ENCODE peak calls at places on chromosomes 3 and 15, in four cellular contexts. R is heart left ventricle, X is left ventricle myocardium inferior, O is fibroblast of the aortic adventitia. N is an unnamed sample.
A peak's percentile ranks its signal among the peaks of the same experiment; 100 is the strongest.

GRCh38 chr3:161630791-161631190 is 134.2 kb downstream of the OTOL1 start:
- DNase-seq in X (no peak), O (no peak), R (no peak), N (peak; percentile 47)

GRCh38 chr3:174937488-174937887 is 78.4 kb downstream of the NAALADL2 start:
- DNase-seq in X (no peak), R (no peak), O (peak; percentile 56), N (no peak)

GRCh38 chr3:150786791-150787190 is 23.8 kb upstream of the SIAH2 start:
- DNase-seq in R (no peak), X (no peak), O (peak; percentile 70), N (peak; percentile 61)

GRCh38 chr3:98602078-98602678 is 8.8 kb upstream of the CPOX start:
- DNase-seq in O (peak; percentile 85), X (no peak), R (no peak), N (peak; percentile 70)

GRCh38 chr3:86229775-86230094 is 761.2 kb downstream of the VGLL3 start:
- DNase-seq in R (no peak), O (no peak), X (no peak), N (no peak)

GRCh38 chr3:108008931-108009635 is 81.7 kb downstream of the CD47 start:
- DNase-seq in R (no peak), X (no peak), O (peak; percentile 92), N (no peak)

GRCh38 chr15:60363024-60363674 is 34.6 kb downstream of the ANXA2 start:
- DNase-seq in O (no peak), X (no peak), R (no peak), N (no peak)

GRCh38 chr3:12566976-12567375 is 10.1 kb downstream of the MKRN2 start:
- DNase-seq in O (peak; percentile 62), X (no peak), R (no peak), N (no peak)

GRCh38 chr3:13884851-13885703 is 5.2 kb upstream of the WNT7A start:
- DNase-seq in R (no peak), O (no peak), X (no peak), N (peak; percentile 75)

GRCh38 chr3:19866751-19867347 is 67.2 kb downstream of the EFHB start:
- DNase-seq in R (no peak), X (no peak), O (peak; percentile 73), N (peak; percentile 75)

GRCh38 chr3:137641879-137642278 is 122.2 kb upstream of the SOX14 start:
- DNase-seq in O (no peak), R (no peak), X (no peak), N (no peak)

GRCh38 chr3:17643691-17644090 is 98.7 kb downstream of the TBC1D5 start:
- DNase-seq in X (no peak), O (peak; percentile 72), R (no peak), N (no peak)

GRCh38 chr3:171936231-171936841 is 93.2 kb downstream of the TMEM212 start:
- DNase-seq in R (no peak), X (no peak), O (peak; percentile 69), N (peak; percentile 75)

GRCh38 chr3:100857863-100858262 is 135.4 kb downstream of the ABI3BP start:
- DNase-seq in O (no peak), X (no peak), R (no peak), N (no peak)

GRCh38 chr15:79539426-79539825 is 107.3 kb downstream of the MINAR1 start:
- DNase-seq in O (peak; percentile 2), X (no peak), R (no peak), N (peak; percentile 38)

GRCh38 chr15:44029003-44029402 is 166.1 kb downstream of the FRMD5 start:
- DNase-seq in R (no peak), X (no peak), O (peak; percentile 38), N (no peak)

GRCh38 chr15:56149071-56149470 is 94.6 kb downstream of the RFX7 start:
- DNase-seq in R (no peak), X (no peak), O (peak; percentile 26), N (no peak)

GRCh38 chr15:88623061-88623460 is 1.9 kb downstream of the AEN start:
- DNase-seq in R (no peak), O (peak; percentile 66), X (no peak), N (peak; percentile 90)

GRCh38 chr3:140206196-140207040 is 271.4 kb downstream of the CLSTN2 start:
- DNase-seq in X (no peak), O (peak; percentile 27), R (no peak), N (peak; percentile 53)

GRCh38 chr3:183210862-183211341 is 42.2 kb upstream of the B3GNT5 start:
- DNase-seq in O (no peak), X (no peak), R (no peak), N (no peak)

GRCh38 chr15:81293728-81294500 is 30.0 kb downstream of the STARD5 start:
- DNase-seq in X (no peak), O (no peak), R (no peak), N (no peak)

GRCh38 chr3:148902173-148902791 is 37.2 kb downstream of the CPA3 start:
- DNase-seq in X (no peak), R (no peak), O (peak; percentile 60), N (peak; percentile 11)

GRCh38 chr3:198032445-198032936 is 72.5 kb downstream of the LMLN start:
- DNase-seq in O (no peak), X (peak; percentile 35), R (no peak), N (no peak)

GRCh38 chr3:105431171-105431570 is 64.5 kb downstream of the ALCAM start:
- DNase-seq in O (no peak), R (no peak), X (no peak), N (no peak)

GRCh38 chr15:101180620-101181307 is 71.1 kb downstream of the CHSY1 start:
- DNase-seq in O (no peak), R (no peak), X (no peak), N (no peak)

GRCh38 chr3:129003578-129004112 is 2.5 kb downstream of the EFCC1 start:
- DNase-seq in X (no peak), O (no peak), R (peak; percentile 73), N (peak; percentile 60)

GRCh38 chr15:43775411-43775965 is 1.3 kb downstream of the ELL3 start:
- DNase-seq in O (peak; percentile 30), R (no peak), X (no peak), N (peak; percentile 83)

GRCh38 chr3:66998075-66998898 is at the start of gene KBTBD8:
- DNase-seq in O (no peak), R (peak; percentile 99), X (peak; percentile 98), N (peak; percentile 99)

GRCh38 chr3:157427906-157428305 is 8.7 kb upstream of the PTX3 start:
- DNase-seq in X (no peak), O (no peak), R (no peak), N (no peak)

GRCh38 chr15:100021653-100022052 is 288.4 kb upstream of the LYSMD4 start:
- DNase-seq in R (no peak), O (no peak), X (peak; percentile 33), N (no peak)

GRCh38 chr3:43203022-43203421 is 83.3 kb upstream of the SNRK start:
- DNase-seq in R (no peak), X (no peak), O (no peak), N (no peak)

GRCh38 chr3:23698652-23699313 is 107.0 kb upstream of the UBE2E1 start:
- DNase-seq in R (no peak), X (no peak), O (no peak), N (peak; percentile 20)

GRCh38 chr15:78225783-78226541 is 8.4 kb downstream of the ACSBG1 start:
- DNase-seq in R (peak; percentile 14), X (no peak), O (peak; percentile 13), N (peak; percentile 70)

GRCh38 chr15:78229431-78230406 is 4.6 kb downstream of the ACSBG1 start:
- DNase-seq in O (no peak), R (no peak), X (no peak), N (no peak)

GRCh38 chr15:78224024-78224413 is 10.3 kb downstream of the ACSBG1 start:
- DNase-seq in X (no peak), R (no peak), O (no peak), N (no peak)

GRCh38 chr15:78232951-78233350 is 1.4 kb downstream of the ACSBG1 start:
- DNase-seq in X (no peak), O (no peak), R (no peak), N (no peak)

DNA sequence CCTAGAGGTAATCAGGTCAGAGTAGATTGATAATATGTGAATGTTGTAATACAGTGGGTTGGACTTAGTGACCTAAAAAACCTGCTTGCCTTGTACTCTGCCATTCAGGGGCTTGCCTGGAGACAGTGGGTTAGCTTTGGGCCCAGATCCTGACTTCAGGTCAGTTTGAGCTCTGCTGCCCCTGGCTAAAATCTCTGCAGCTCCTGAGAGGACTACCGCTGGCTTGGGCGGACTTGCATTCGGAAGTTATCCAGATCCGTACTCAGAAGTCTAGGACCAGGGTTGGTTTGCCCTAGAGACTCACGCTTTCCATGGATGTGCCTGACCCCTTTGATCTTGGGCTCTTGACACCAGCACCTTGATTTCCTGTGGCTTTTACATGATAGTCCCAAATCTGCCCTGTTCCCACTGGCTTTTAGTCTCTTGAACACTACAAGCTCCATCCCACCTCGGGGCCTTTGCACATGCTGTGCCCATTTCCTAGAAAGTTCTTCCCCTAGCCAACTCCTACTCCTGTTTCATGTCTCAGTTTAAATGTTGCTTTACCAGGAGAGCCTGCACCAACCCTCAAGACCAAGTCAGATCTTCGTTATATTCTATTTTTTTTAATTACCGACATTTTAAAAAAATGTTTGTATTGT is 5.9 kb downstream of the ACSBG1 start:
- DNase-seq in X (no peak), O (no peak), R (no peak), N (no peak)
- TF ChIP-seq CTCF in X (no peak), O (no peak), R (no peak), N (no peak)

DNA sequence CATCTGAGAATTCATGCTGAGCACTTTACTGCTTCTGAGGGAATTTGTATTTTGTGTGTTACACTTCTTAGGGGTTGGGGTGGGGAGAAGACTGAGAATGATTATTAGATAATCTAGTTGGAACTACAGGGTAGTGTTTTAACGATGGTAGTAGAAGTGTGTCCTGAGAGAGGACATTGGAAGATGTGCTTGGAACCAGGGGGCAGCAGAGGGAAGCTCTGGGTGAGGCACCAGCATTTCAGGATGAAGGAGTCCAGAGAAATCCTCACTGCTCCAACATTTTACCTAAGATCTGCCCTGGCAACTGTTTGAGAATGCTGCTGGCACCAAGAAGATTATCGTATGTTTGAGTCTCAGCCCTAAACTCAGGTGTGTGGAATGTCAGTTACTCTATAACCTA is 145.5 kb downstream of the SQOR start:
- DNase-seq in O (no peak), X (no peak), R (no peak), N (no peak)
- TF ChIP-seq CTCF in O (no peak), X (no peak), R (no peak), N (no peak)

DNA sequence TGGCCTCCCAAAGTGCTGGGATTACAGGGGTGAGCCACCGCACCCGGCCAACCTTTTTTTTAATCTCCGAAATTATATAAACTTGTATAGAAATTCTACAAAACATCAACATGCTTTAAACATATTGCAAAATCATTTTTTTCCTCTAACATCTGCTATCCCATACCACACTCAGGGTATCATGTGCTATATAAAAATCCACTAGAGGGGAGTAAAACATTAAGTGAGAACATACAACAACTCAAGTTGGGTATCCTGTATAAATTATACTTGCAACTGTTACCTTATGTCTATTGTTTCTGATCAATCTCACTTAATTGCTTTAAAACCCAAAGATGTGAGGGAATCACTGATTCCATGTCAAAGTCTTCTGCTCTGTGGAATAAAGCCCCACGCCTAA is 71.9 kb upstream of the FBN1 start:
- DNase-seq in X (no peak), O (peak; percentile 72), R (no peak), N (no peak)
- TF ChIP-seq CTCF in X (no peak), O (peak; percentile 59), R (no peak), N (no peak)

GRCh38 chr3:190862209-190863118 is at the start of gene GMNC:
- DNase-seq in X (peak; percentile 86), O (peak; percentile 56), R (peak; percentile 92), N (peak; percentile 82)
- TF ChIP-seq CTCF in X (no peak), O (no peak), R (no peak), N (no peak)